ENCODE peak calls at places on chromosomes 13 and 19, in eight cellular contexts. Z is activated naive CD8-positive, alpha-beta T cell treated with anti-CD3 and anti-CD28 coated beads for 36 hours; Y is posterior vena cava; V is MCF 10A; G is body of pancreas; P is fibroblast of the aortic adventitia; X is hypothalamus; N is GM04503. W is an unnamed sample.

GRCh38 chr13:51027644-51028043 is 83.4 kb downstream of the C13orf42 start:
- DNase-seq in Z (no peak), Y (no peak), V (no peak), G (no peak), P (no peak), X (no peak), N (no peak), W (no peak)

GRCh38 chr13:81018936-81019335 is 678.0 kb upstream of the SPRY2 start:
- DNase-seq in Z (no peak), Y (no peak), V (no peak), G (no peak), P (no peak), X (no peak), N (no peak), W (no peak)

GRCh38 chr19:19465436-19466070 is 49.8 kb downstream of the TSSK6 start:
- DNase-seq in Z (no peak), Y (no peak), V (no peak), G (peak), P (no peak), X (no peak), N (no peak), W (no peak)

GRCh38 chr13:90564566-90564965 is 782.9 kb upstream of the MIR17HG start:
- DNase-seq in Z (no peak), Y (no peak), V (no peak), G (no peak), P (no peak), X (no peak), N (no peak), W (no peak)

GRCh38 chr13:45335397-45336024 is 5.5 kb downstream of the TPT1 start:
- DNase-seq in Z (no peak), Y (no peak), V (no peak), G (no peak), P (peak), X (no peak), N (no peak), W (no peak)

GRCh38 chr19:45508931-45509691 is 1.8 kb downstream of the VASP start:
- DNase-seq in Z (peak), Y (peak), V (peak), G (peak), P (peak), X (peak), N (no peak), W (no peak)

GRCh38 chr19:34120846-34121639 is 51.3 kb upstream of the LSM14A start:
- DNase-seq in Z (peak), Y (no peak), V (peak), G (peak), P (peak), X (no peak), N (no peak), W (peak)

GRCh38 chr13:31485183-31485582 is 254.1 kb upstream of the RXFP2 start:
- DNase-seq in Z (no peak), Y (no peak), V (peak), G (no peak), P (peak), X (no peak), N (no peak), W (no peak)

GRCh38 chr19:45809643-45810159 is 5.4 kb downstream of the RSPH6A start:
- DNase-seq in Z (no peak), Y (no peak), V (peak), G (no peak), P (peak), X (no peak), N (peak), W (no peak)

GRCh38 chr19:20278342-20278741 is 111.3 kb downstream of the ZNF486 start:
- DNase-seq in Z (peak), Y (no peak), V (peak), G (no peak), P (no peak), X (peak), N (no peak), W (no peak)

GRCh38 chr13:94711561-94712286 is 621 bp downstream of the SOX21 start:
- DNase-seq in Z (no peak), Y (peak), V (no peak), G (no peak), P (no peak), X (peak), N (no peak), W (peak)

GRCh38 chr19:41134616-41135015 is 20.4 kb downstream of the CYP2F1 start:
- DNase-seq in Z (no peak), Y (no peak), V (no peak), G (no peak), P (no peak), X (no peak), N (no peak), W (no peak)

GRCh38 chr13:80862466-80862865 is 521.5 kb upstream of the SPRY2 start:
- DNase-seq in Z (no peak), Y (no peak), V (no peak), G (no peak), P (no peak), X (no peak), N (no peak), W (no peak)

GRCh38 chr19:57947088-57947418 is 453 bp downstream of the ZNF256 start:
- DNase-seq in Z (no peak), Y (no peak), V (no peak), G (no peak), P (no peak), X (no peak), N (no peak), W (no peak)

GRCh38 chr13:48637601-48638000 is 16.1 kb upstream of the CYSLTR2 start:
- DNase-seq in Z (no peak), Y (no peak), V (no peak), G (no peak), P (no peak), X (no peak), N (no peak), W (no peak)

GRCh38 chr13:101919541-101920306 is 467.2 kb downstream of the ITGBL1 start:
- DNase-seq in Z (no peak), Y (no peak), V (peak), G (no peak), P (peak), X (no peak), N (no peak), W (no peak)

GRCh38 chr13:40589285-40590109 is 76.9 kb downstream of the FOXO1 start:
- DNase-seq in Z (no peak), Y (no peak), V (peak), G (peak), P (peak), X (peak), N (no peak), W (no peak)

GRCh38 chr19:16030964-16031871 is 45.1 kb upstream of the TPM4 start:
- DNase-seq in Z (no peak), Y (peak), V (no peak), G (no peak), P (no peak), X (no peak), N (no peak), W (no peak)

GRCh38 chr13:29991343-29991742 is 140.9 kb upstream of the UBL3 start:
- DNase-seq in Z (no peak), Y (no peak), V (peak), G (no peak), P (peak), X (no peak), N (peak), W (no peak)

GRCh38 chr19:13056052-13056660 is 46.5 kb downstream of the LYL1 start:
- DNase-seq in Z (no peak), Y (peak), V (peak), G (no peak), P (peak), X (no peak), N (no peak), W (no peak)

GRCh38 chr19:35710784-35711723 is 6.7 kb downstream of the ZBTB32 start:
- DNase-seq in Z (peak), Y (no peak), V (no peak), G (no peak), P (no peak), X (no peak), N (no peak), W (peak)

GRCh38 chr19:52962394-52963228 is at the start of gene ZNF816:
- DNase-seq in Z (peak), Y (peak), V (peak), G (peak), P (peak), X (peak), N (peak), W (peak)